ENCODE peak calls at places on chromosomes 13 and 19, in seven cellular contexts. N, Z, L, W, U, S and T are unnamed samples. For H3K27me3 and H3K36me3, the result is how much of the 10 kb centered on the place peaks cover.

GRCh38 chr19:1483067-1483978 is 4.3 kb upstream of the C19orf25 start:
- DNase-seq in S (no peak), N (peak), Z (no peak), L (no peak), U (no peak), W (no peak), T (peak)

GRCh38 chr13:79528356-79528755 is 47.4 kb downstream of the NDFIP2 start:
- DNase-seq in Z (no peak), L (no peak), N (no peak), S (no peak), W (no peak), U (no peak), T (no peak)

GRCh38 chr13:113918580-113918979 is 54.7 kb upstream of the GAS6 start:
- DNase-seq in Z (peak), S (no peak), L (no peak), W (no peak), N (no peak), U (no peak), T (no peak)

GRCh38 chr13:98300956-98301641 is 124.0 kb upstream of the RNF113B start:
- DNase-seq in S (no peak), N (no peak), L (peak), U (peak), Z (no peak), W (peak), T (no peak)

GRCh38 chr13:110346661-110347067 is 39.6 kb downstream of the COL4A2 start:
- DNase-seq in U (no peak), L (no peak), Z (no peak), W (no peak), S (no peak), N (no peak), T (no peak)

GRCh38 chr13:44236370-44236769 is 137.3 kb upstream of the SERP2 start:
- DNase-seq in W (no peak), L (no peak), Z (no peak), N (no peak), S (no peak), U (no peak), T (no peak)

GRCh38 chr13:113845055-113845454 is 18.8 kb downstream of the GAS6 start:
- DNase-seq in N (no peak), S (no peak), Z (peak), L (no peak), U (no peak), W (no peak), T (no peak)

GRCh38 chr19:55694241-55694655 is 19.2 kb downstream of the EPN1 start:
- DNase-seq in S (no peak), W (no peak), L (no peak), U (no peak), Z (no peak), N (no peak), T (no peak)

GRCh38 chr19:31664997-31665396 is 315.8 kb upstream of the TSHZ3 start:
- DNase-seq in N (no peak), Z (no peak), U (no peak), L (no peak), W (no peak), S (no peak), T (no peak)

GRCh38 chr13:48580185-48580803 is 47.4 kb upstream of the RCBTB2 start:
- DNase-seq in W (peak), N (peak), L (no peak), Z (peak), S (peak), U (peak), T (no peak)

GRCh38 chr13:45704211-45704739 is 2.2 kb downstream of the CBY2 start:
- DNase-seq in Z (no peak), N (no peak), L (no peak), W (no peak), U (no peak), S (no peak), T (no peak)

GRCh38 chr19:18768046-18768771 is 22.9 kb downstream of the COMP start:
- DNase-seq in N (no peak), S (no peak), W (no peak), L (no peak), U (no peak), Z (no peak), T (no peak)

GRCh38 chr13:87314822-87315221 is 356.3 kb upstream of the SLITRK5 start:
- DNase-seq in U (no peak), S (no peak), N (no peak), L (no peak), Z (no peak), W (no peak), T (no peak)

GRCh38 chr13:65724261-65724660 is 1505.9 kb downstream of the PCDH9 start:
- DNase-seq in N (no peak), S (no peak), L (peak), U (no peak), Z (no peak), W (no peak), T (no peak)

GRCh38 chr13:113453962-113454361 is 674 bp upstream of the ADPRHL1 start:
- DNase-seq in S (no peak), Z (no peak), U (no peak), L (peak), N (no peak), W (no peak), T (no peak)

GRCh38 chr13:99008577-99008976 is 30.7 kb upstream of the DOCK9 start:
- DNase-seq in W (no peak), S (no peak), N (no peak), U (no peak), L (no peak), Z (peak), T (no peak)

GRCh38 chr13:32261567-32261966 is 53.6 kb downstream of the ZAR1L start:
- DNase-seq in U (peak), N (peak), Z (peak), S (no peak), W (peak), L (peak), T (no peak)

GRCh38 chr13:63551731-63552130 is 2136.1 kb upstream of the PCDH20 start:
- DNase-seq in W (no peak), U (no peak), N (no peak), Z (no peak), L (no peak), S (no peak), T (no peak)

DNA sequence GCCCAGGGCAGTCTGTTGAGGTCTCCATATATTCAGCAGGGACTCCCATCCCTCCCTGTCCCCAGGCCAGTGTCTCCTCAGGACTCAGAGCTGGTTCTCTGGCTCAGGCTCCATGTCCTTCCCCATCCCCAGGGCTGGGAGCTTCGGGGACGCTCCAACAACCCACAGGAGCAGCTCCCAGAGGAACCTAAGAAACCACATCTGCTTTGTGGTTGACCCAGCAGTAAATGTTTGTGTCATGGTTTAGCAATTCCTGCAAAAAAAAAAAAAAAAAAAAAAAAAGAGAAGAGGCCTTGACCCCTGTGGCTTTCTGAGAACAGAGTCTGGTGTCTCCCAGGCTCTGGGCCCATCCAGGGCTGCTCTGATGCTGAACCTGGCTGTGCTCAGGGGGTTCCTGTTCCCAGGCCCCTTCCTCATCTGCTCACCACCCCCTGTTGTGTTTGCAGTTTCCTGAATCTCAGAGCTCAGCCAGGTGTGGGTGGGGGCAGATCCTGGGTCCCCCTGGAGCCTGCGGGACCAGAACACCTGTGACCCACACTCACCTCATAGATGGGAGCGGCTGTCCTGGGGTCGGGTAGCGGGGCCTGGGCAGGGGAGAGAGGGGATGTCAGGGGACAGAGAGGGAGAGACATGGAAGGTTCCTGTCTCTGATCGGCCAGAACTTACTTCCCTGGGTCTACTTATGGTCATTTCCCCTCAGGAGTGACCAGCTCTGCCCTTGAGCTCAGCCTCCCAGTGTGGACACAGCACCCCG is 25.2 kb upstream of the CEACAM1 start:
- DNase-seq in Z (peak), U (peak), W (no peak), N (peak), S (no peak), L (peak), T (no peak)
- H3K27me3 ChIP-seq in Z (under half), U (under half), W (under half), N (under half), S (under half), L (under half), T (under half)

GRCh38 chr13:49972709-49973108 is 24.1 kb upstream of the TRIM13 start:
- DNase-seq in S (no peak), W (no peak), N (no peak), Z (no peak), L (no peak), U (no peak), T (no peak)

GRCh38 chr13:49977992-49978391 is 18.9 kb upstream of the TRIM13 start:
- DNase-seq in W (no peak), N (no peak), S (no peak), Z (no peak), L (no peak), U (no peak), T (no peak)

GRCh38 chr13:49980266-49980665 is 16.6 kb upstream of the TRIM13 start:
- DNase-seq in N (no peak), Z (no peak), L (no peak), W (no peak), U (no peak), S (no peak), T (no peak)

GRCh38 chr13:49975826-49976225 is 21.0 kb upstream of the TRIM13 start:
- DNase-seq in U (no peak), Z (no peak), W (no peak), S (no peak), N (no peak), L (no peak), T (no peak)

DNA sequence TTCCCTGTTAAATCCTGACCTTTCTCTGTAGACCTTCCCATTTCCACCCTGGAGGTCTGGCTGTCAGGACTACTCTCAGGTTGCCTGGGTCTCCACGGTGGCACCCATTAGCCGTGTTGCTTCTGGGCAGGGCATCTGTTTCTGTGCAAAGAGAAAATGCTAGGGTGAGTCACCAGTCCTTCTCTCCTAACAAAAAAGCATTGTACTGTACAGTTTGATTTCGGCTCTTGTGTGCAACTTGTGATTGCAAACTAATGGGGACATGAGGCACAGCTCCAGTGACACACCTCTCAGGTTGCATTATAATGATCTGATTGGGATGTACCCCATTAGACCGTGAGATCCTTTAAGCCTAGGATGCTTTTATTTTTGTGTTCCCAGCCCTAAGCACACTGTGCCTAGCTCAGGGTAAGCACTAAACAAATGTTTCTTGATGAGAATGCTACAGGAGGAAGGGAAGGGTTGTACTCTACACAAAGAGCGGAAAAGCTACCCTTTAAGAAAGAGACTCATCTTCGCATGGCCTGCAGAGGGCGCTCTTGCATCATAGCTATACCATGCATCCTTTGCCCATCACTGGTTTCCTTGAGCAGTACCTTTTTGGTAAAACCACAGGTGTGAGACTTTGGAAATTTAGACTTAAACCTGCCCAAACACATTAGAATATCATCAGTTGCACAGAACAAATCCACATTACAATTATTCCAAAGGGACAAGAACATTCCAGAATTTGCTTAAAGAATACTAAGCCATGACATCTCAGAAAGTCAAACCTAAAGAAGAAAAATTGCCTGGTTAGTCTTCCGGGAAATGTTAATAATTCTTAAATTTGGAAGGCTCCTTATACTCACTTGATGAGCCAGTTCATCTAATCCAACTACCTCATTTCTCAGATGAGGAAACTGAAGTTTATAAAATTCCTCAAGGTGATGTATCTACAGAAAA is 20.3 kb upstream of the TRIM13 start:
- DNase-seq in Z (peak), N (peak), W (peak), L (peak), S (peak), U (peak), T (no peak)
- H3K4me3 ChIP-seq in Z (no peak), N (no peak), W (no peak), L (no peak), S (no peak), U (no peak), T (no peak)

GRCh38 chr19:46726551-46726950 is 9.6 kb upstream of the PRKD2 start:
- DNase-seq in S (no peak), N (no peak), L (no peak), W (no peak), Z (no peak), U (no peak), T (no peak)

GRCh38 chr19:46728693-46729339 is 11.9 kb upstream of the PRKD2 start:
- DNase-seq in U (peak), W (peak), N (peak), L (no peak), Z (peak), S (peak), T (peak)

GRCh38 chr19:46727036-46727501 is 10.2 kb upstream of the PRKD2 start:
- DNase-seq in S (no peak), Z (no peak), L (no peak), W (no peak), U (no peak), N (no peak), T (no peak)

GRCh38 chr19:46728208-46728607 is 11.3 kb upstream of the PRKD2 start:
- DNase-seq in U (no peak), Z (no peak), S (no peak), W (no peak), N (peak), L (no peak), T (no peak)

GRCh38 chr19:46727757-46728156 is 10.8 kb upstream of the PRKD2 start:
- DNase-seq in N (no peak), L (no peak), W (no peak), U (no peak), Z (no peak), S (no peak), T (no peak)
- H3K36me3 ChIP-seq in N (half or more), L (under half), W (under half), U (under half), Z (half or more), S (half or more), T (half or more)

GRCh38 chr13:24745861-24746617 is 17.9 kb upstream of the RNF17 start:
- DNase-seq in W (no peak), S (no peak), N (no peak), Z (no peak), U (no peak), L (no peak), T (peak)

GRCh38 chr13:24746618-24747247 is 17.2 kb upstream of the RNF17 start:
- DNase-seq in S (no peak), L (no peak), W (peak), U (no peak), N (no peak), Z (no peak), T (peak)

GRCh38 chr13:24747248-24748151 is 16.5 kb upstream of the RNF17 start:
- DNase-seq in S (no peak), W (peak), U (no peak), N (no peak), Z (no peak), L (peak), T (peak)

GRCh38 chr13:24744247-24744646 is 19.7 kb upstream of the RNF17 start:
- DNase-seq in W (no peak), N (no peak), Z (no peak), L (no peak), U (no peak), S (no peak), T (no peak)

DNA sequence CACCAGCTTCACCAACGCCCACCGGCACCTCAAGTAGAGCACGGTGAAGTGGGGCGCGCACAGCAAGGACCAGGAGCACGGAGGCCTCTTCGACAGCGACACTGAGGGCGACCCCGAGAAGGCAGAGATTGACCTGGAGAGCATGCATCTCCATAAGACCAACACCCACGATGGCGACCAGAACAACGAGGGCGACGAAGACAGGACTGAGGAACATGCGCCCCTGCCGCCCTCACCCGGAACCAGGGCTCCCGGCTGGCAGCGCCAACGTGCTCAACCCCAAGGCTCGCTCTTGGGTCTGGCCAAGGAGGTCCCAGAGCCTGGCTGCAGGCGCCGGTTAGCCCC is 18.5 kb upstream of the RNF17 start:
- DNase-seq in U (no peak), L (no peak), S (no peak), W (no peak), N (no peak), Z (no peak), T (no peak)
- H3K27me3 ChIP-seq in U (under half), L (under half), S (under half), W (half or more), N (under half), Z (under half), T (under half)

GRCh38 chr13:21326155-21327030 is 132.7 kb downstream of the ZDHHC20 start:
- DNase-seq in L (peak), U (no peak), S (no peak), W (peak), Z (peak), N (no peak), T (no peak)
- H3K4me3 ChIP-seq in L (peak), U (no peak), S (peak), W (peak), Z (peak), N (peak), T (no peak)

DNA sequence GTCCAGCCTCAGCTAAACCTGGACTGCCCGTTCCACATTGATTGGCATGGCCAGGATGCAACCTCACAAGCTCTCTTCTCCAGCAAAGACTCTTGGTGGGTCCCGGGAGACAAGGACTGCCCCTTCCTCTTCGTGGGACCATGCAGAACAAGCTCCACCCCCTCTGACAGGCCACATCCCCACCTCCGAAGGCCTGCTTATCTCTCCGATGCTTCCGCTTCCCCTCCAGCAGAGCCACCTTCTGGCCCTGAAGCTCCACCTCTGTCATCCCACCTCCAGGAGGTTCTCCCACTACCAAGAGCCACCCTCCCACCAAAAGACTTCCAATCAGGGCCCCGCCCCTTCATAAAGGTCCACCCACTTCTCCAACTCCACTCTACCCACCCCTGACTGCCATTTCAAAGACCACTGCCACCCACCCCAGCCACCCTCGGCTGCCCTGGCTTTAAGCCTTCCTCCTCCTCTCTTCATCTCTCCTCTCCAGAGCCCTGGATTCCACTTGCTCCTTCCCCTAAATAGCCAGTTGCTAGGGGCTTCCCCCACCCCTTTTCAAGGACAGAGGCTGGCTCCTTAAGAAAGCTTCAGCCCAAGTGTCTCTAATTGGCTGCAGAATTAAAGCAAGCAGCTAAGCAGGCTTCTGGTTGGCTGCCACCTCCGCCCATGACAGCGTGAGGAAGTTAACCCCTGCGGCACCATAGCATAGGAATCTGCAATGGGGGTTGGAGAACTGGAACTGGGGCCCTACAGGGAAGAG is 9.9 kb downstream of the LRFN1 start:
- DNase-seq in L (peak), S (no peak), U (no peak), W (no peak), Z (no peak), N (no peak), T (no peak)
- H3K36me3 ChIP-seq in L (under half), S (under half), U (under half), W (under half), Z (under half), N (under half), T (under half)

DNA sequence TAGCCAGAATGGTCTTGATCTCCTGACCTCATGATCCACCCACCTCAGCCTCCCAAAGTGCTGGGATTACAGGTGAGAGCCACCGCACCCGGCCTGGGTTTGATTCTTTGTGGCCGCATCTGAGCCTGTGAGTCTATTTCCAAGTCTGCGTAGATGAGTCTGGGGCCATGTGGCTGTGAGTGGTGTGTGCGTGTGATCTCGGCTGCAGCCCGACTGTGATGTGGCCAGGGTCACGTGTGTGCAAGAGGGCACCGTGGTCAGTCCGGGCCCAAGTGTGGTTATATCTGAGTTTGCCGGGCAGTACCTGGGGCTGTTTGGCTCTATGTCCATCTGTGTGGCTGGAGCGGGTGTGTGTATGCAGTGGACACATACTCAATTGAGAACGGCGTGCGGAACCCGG is 5.4 kb downstream of the MEIS3 start:
- DNase-seq in W (no peak), S (no peak), L (no peak), U (no peak), Z (no peak), N (no peak), T (no peak)
- H3K27me3 ChIP-seq in W (under half), S (under half), L (under half), U (under half), Z (under half), N (under half), T (under half)

GRCh38 chr19:32674153-32674958 is 624 bp downstream of the ANKRD27 start:
- DNase-seq in S (no peak), N (no peak), W (no peak), Z (peak), L (no peak), U (no peak), T (no peak)
- H3K4me3 ChIP-seq in S (peak), N (peak), W (peak), Z (peak), L (peak), U (peak), T (peak)